ENCODE peak calls at places on chromosomes 11 and 22, in ten cellular contexts. One of them, this sample, is unnamed.

GRCh38 chr11:130631119-130631518 is 182.7 kb downstream of the ADAMTS15 start:
- DNase-seq in AML-193: no peak
- DNase-seq in endodermal cell: no peak
- DNase-seq in dorsolateral prefrontal cortex: no peak
- DNase-seq in neural crest cell: no peak
- DNase-seq in fibroblast of pulmonary artery: peak
- DNase-seq in HAP-1: no peak
- DNase-seq in SHP77 treated with DMSO at 0.1 percent for 48 hours: no peak
- DNase-seq in spleen: no peak
- DNase-seq in astrocyte of the hippocampus: peak
- DNase-seq in this sample: peak

GRCh38 chr22:32478994-32479393 is 4.4 kb downstream of the FBXO7 start:
- DNase-seq in AML-193: no peak
- DNase-seq in endodermal cell: no peak
- DNase-seq in dorsolateral prefrontal cortex: no peak
- DNase-seq in neural crest cell: no peak
- DNase-seq in fibroblast of pulmonary artery: no peak
- DNase-seq in HAP-1: no peak
- DNase-seq in SHP77 treated with DMSO at 0.1 percent for 48 hours: no peak
- DNase-seq in spleen: no peak
- DNase-seq in astrocyte of the hippocampus: no peak
- DNase-seq in this sample: peak

GRCh38 chr11:106304274-106304673 is 226.8 kb downstream of the AASDHPPT start:
- DNase-seq in AML-193: no peak
- DNase-seq in endodermal cell: no peak
- DNase-seq in dorsolateral prefrontal cortex: no peak
- DNase-seq in neural crest cell: no peak
- DNase-seq in fibroblast of pulmonary artery: peak
- DNase-seq in HAP-1: no peak
- DNase-seq in SHP77 treated with DMSO at 0.1 percent for 48 hours: no peak
- DNase-seq in spleen: no peak
- DNase-seq in astrocyte of the hippocampus: peak
- DNase-seq in this sample: peak

GRCh38 chr11:58316142-58316541 is 42.7 kb downstream of the OR5B17 start:
- DNase-seq in AML-193: no peak
- DNase-seq in endodermal cell: no peak
- DNase-seq in dorsolateral prefrontal cortex: no peak
- DNase-seq in neural crest cell: no peak
- DNase-seq in fibroblast of pulmonary artery: peak
- DNase-seq in HAP-1: no peak
- DNase-seq in SHP77 treated with DMSO at 0.1 percent for 48 hours: no peak
- DNase-seq in spleen: no peak
- DNase-seq in astrocyte of the hippocampus: peak
- DNase-seq in this sample: peak

GRCh38 chr11:20070459-20070858 is 89.8 kb downstream of the DBX1 start:
- DNase-seq in AML-193: no peak
- DNase-seq in endodermal cell: peak
- DNase-seq in dorsolateral prefrontal cortex: no peak
- DNase-seq in neural crest cell: no peak
- DNase-seq in fibroblast of pulmonary artery: no peak
- DNase-seq in HAP-1: no peak
- DNase-seq in SHP77 treated with DMSO at 0.1 percent for 48 hours: peak
- DNase-seq in spleen: no peak
- DNase-seq in astrocyte of the hippocampus: peak
- DNase-seq in this sample: no peak

GRCh38 chr11:61065955-61066638 is 36.2 kb upstream of the CD5 start:
- DNase-seq in AML-193: no peak
- DNase-seq in endodermal cell: peak
- DNase-seq in dorsolateral prefrontal cortex: no peak
- DNase-seq in neural crest cell: no peak
- DNase-seq in fibroblast of pulmonary artery: no peak
- DNase-seq in HAP-1: no peak
- DNase-seq in SHP77 treated with DMSO at 0.1 percent for 48 hours: no peak
- DNase-seq in spleen: no peak
- DNase-seq in astrocyte of the hippocampus: no peak
- DNase-seq in this sample: no peak

GRCh38 chr22:49238181-49239141 is 589.2 kb downstream of the BRD1 start:
- DNase-seq in AML-193: no peak
- DNase-seq in endodermal cell: no peak
- DNase-seq in dorsolateral prefrontal cortex: no peak
- DNase-seq in neural crest cell: no peak
- DNase-seq in fibroblast of pulmonary artery: no peak
- DNase-seq in HAP-1: no peak
- DNase-seq in SHP77 treated with DMSO at 0.1 percent for 48 hours: no peak
- DNase-seq in spleen: peak
- DNase-seq in astrocyte of the hippocampus: no peak
- DNase-seq in this sample: no peak

GRCh38 chr11:17845431-17845881 is 110.9 kb downstream of the KCNC1 start:
- DNase-seq in AML-193: no peak
- DNase-seq in endodermal cell: no peak
- DNase-seq in dorsolateral prefrontal cortex: no peak
- DNase-seq in neural crest cell: no peak
- DNase-seq in fibroblast of pulmonary artery: peak
- DNase-seq in HAP-1: no peak
- DNase-seq in SHP77 treated with DMSO at 0.1 percent for 48 hours: no peak
- DNase-seq in spleen: no peak
- DNase-seq in astrocyte of the hippocampus: peak
- DNase-seq in this sample: peak

GRCh38 chr11:79266391-79266790 is 174.4 kb downstream of the TENM4 start:
- DNase-seq in AML-193: no peak
- DNase-seq in endodermal cell: no peak
- DNase-seq in dorsolateral prefrontal cortex: no peak
- DNase-seq in neural crest cell: no peak
- DNase-seq in fibroblast of pulmonary artery: no peak
- DNase-seq in HAP-1: no peak
- DNase-seq in SHP77 treated with DMSO at 0.1 percent for 48 hours: no peak
- DNase-seq in spleen: no peak
- DNase-seq in astrocyte of the hippocampus: no peak
- DNase-seq in this sample: no peak

GRCh38 chr11:96307748-96308133 is 35.3 kb downstream of the MAML2 start:
- DNase-seq in AML-193: no peak
- DNase-seq in endodermal cell: no peak
- DNase-seq in dorsolateral prefrontal cortex: no peak
- DNase-seq in neural crest cell: no peak
- DNase-seq in fibroblast of pulmonary artery: peak
- DNase-seq in HAP-1: peak
- DNase-seq in SHP77 treated with DMSO at 0.1 percent for 48 hours: no peak
- DNase-seq in spleen: no peak
- DNase-seq in astrocyte of the hippocampus: peak
- DNase-seq in this sample: peak

This sample was measured in amniotic epithelial cell.